ENCODE peak calls at places on chromosomes 12 and 14, in four cellular contexts. One of them, this sample, is unnamed. For H3K27me3, the result is how much of the 10 kb centered on the place peaks cover.

GRCh38 chr14:87888136-87888999 is 104.6 kb downstream of the GALC start:
- DNase-seq in Peyer's patch: no peak
- DNase-seq in sigmoid colon: no peak
- DNase-seq in neural progenitor cell: peak
- DNase-seq in this sample: no peak

GRCh38 chr14:88639221-88639620 is 76.4 kb downstream of the ZC3H14 start:
- DNase-seq in Peyer's patch: no peak
- DNase-seq in neural progenitor cell: no peak
- DNase-seq in sigmoid colon: no peak
- DNase-seq in this sample: no peak

GRCh38 chr12:87150969-87151662 is 878.1 kb downstream of the C12orf50 start:
- DNase-seq in neural progenitor cell: peak
- DNase-seq in Peyer's patch: no peak
- DNase-seq in sigmoid colon: no peak
- DNase-seq in this sample: no peak

GRCh38 chr14:105330491-105330895 is 15.9 kb downstream of the PACS2 start:
- DNase-seq in Peyer's patch: no peak
- DNase-seq in neural progenitor cell: no peak
- DNase-seq in sigmoid colon: no peak
- DNase-seq in this sample: no peak

GRCh38 chr14:58430156-58430555 is 2.6 kb downstream of the KIAA0586 start:
- DNase-seq in sigmoid colon: no peak
- DNase-seq in neural progenitor cell: no peak
- DNase-seq in Peyer's patch: no peak
- DNase-seq in this sample: no peak

GRCh38 chr14:105135700-105136395 is 32.7 kb downstream of the JAG2 start:
- DNase-seq in Peyer's patch: no peak
- DNase-seq in sigmoid colon: peak
- DNase-seq in neural progenitor cell: no peak
- DNase-seq in this sample: no peak

GRCh38 chr14:72686101-72686500 is 207.8 kb downstream of the DPF3 start:
- DNase-seq in neural progenitor cell: no peak
- DNase-seq in Peyer's patch: no peak
- DNase-seq in sigmoid colon: no peak
- DNase-seq in this sample: no peak

GRCh38 chr14:64704145-64704742 is at the start of gene PLEKHG3:
- DNase-seq in sigmoid colon: peak
- DNase-seq in Peyer's patch: no peak
- DNase-seq in neural progenitor cell: peak
- DNase-seq in this sample: no peak

GRCh38 chr12:64706831-64707230 is 52.4 kb downstream of the GNS start:
- DNase-seq in Peyer's patch: no peak
- DNase-seq in sigmoid colon: no peak
- DNase-seq in neural progenitor cell: no peak
- DNase-seq in this sample: no peak

GRCh38 chr14:51293926-51294290 is 53.9 kb downstream of the TMX1 start:
- DNase-seq in neural progenitor cell: no peak
- DNase-seq in sigmoid colon: no peak
- DNase-seq in Peyer's patch: no peak
- DNase-seq in this sample: no peak

GRCh38 chr12:110249716-110250225 is 31.3 kb upstream of the ATP2A2 start:
- DNase-seq in neural progenitor cell: no peak
- DNase-seq in sigmoid colon: no peak
- DNase-seq in Peyer's patch: no peak
- DNase-seq in this sample: no peak
- H3K27ac ChIP-seq in neural progenitor cell: no peak
- H3K27ac ChIP-seq in sigmoid colon: peak
- H3K27ac ChIP-seq in Peyer's patch: peak
- H3K27ac ChIP-seq in this sample: no peak

DNA sequence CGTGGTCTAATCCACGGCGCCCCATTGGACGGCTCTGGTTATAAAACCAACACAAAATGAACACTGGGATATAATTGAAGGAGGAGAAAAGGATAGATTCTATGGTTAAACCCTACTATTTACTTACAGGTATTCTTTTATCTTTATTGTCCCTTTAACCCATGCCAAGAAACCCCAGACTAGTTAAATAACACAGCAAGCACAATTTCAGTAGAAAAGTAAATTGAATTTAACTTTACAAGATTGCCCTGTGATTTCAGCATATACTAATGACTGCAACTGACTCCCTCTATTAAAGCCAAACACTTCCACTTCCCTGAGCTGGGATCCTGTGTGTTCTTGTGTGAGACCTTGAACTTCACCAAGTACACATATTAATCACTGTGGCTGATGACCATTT is 45.3 kb downstream of the BCL11B start:
- DNase-seq in sigmoid colon: no peak
- DNase-seq in Peyer's patch: no peak
- DNase-seq in neural progenitor cell: no peak
- DNase-seq in this sample: no peak
- H3K27me3 ChIP-seq in sigmoid colon: under half
- H3K27me3 ChIP-seq in Peyer's patch: under half
- H3K27me3 ChIP-seq in neural progenitor cell: under half
- H3K27me3 ChIP-seq in this sample: under half

GRCh38 chr12:93524386-93525133 is 47.9 kb upstream of the SOCS2 start:
- DNase-seq in sigmoid colon: no peak
- DNase-seq in Peyer's patch: no peak
- DNase-seq in neural progenitor cell: no peak
- DNase-seq in this sample: no peak
- TF ChIP-seq CTCF in sigmoid colon: no peak
- TF ChIP-seq CTCF in Peyer's patch: no peak
- TF ChIP-seq CTCF in neural progenitor cell: no peak
- TF ChIP-seq CTCF in this sample: no peak

GRCh38 chr12:52776913-52777395 is at the start of gene KRT76:
- DNase-seq in sigmoid colon: no peak
- DNase-seq in Peyer's patch: no peak
- DNase-seq in neural progenitor cell: no peak
- DNase-seq in this sample: no peak

GRCh38 chr12:52772188-52772587 is 5.0 kb downstream of the KRT76 start:
- DNase-seq in neural progenitor cell: no peak
- DNase-seq in sigmoid colon: no peak
- DNase-seq in Peyer's patch: no peak
- DNase-seq in this sample: no peak

GRCh38 chr12:52776435-52776834 is 710 bp downstream of the KRT76 start:
- DNase-seq in Peyer's patch: no peak
- DNase-seq in neural progenitor cell: no peak
- DNase-seq in sigmoid colon: no peak
- DNase-seq in this sample: no peak

GRCh38 chr12:52772727-52773126 is 4.4 kb downstream of the KRT76 start:
- DNase-seq in sigmoid colon: no peak
- DNase-seq in neural progenitor cell: no peak
- DNase-seq in Peyer's patch: no peak
- DNase-seq in this sample: no peak

DNA sequence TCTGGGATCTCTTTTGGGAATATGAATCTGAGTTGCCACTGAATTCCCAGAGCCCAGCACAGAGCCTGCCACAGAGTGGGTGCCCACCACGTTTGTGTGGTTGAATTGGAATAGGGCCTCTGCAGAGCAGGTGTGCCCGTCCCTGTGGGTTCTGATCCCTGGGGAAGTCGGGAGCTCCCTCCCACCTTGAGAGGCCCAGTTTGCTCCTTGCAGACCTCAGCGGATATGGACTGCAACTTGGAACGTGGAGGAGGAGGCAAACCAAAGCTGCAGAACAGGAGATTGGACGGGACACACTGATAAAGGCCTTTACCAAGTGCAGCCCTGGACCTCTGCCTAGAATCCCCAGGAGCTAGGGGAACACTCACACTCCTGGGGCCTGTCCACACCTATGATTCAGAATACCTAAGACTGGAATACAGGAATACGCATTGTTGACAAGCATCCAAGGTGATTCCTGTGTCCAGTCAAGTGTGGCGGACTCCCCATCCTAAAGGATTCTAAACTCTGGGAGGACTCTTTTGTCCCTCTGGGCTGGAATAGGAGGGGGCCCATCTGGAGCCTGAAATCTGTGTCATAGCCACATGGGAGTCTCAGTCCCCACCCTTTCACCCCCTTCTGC is 2.4 kb downstream of the KRT76 start:
- DNase-seq in sigmoid colon: no peak
- DNase-seq in neural progenitor cell: no peak
- DNase-seq in Peyer's patch: no peak
- DNase-seq in this sample: no peak
- H3K27ac ChIP-seq in sigmoid colon: no peak
- H3K27ac ChIP-seq in neural progenitor cell: no peak
- H3K27ac ChIP-seq in Peyer's patch: no peak
- H3K27ac ChIP-seq in this sample: no peak

This sample was measured in CD4-positive, alpha-beta T cell.